ENCODE peak calls at places on chromosomes 16 and 17, in eight cellular contexts. U is ovary, H is colonic mucosa, R is transverse colon, L is foreskin fibroblast, Z is AG04450, Q is neuronal stem cell, X is psoas muscle. C is an unnamed sample.

GRCh38 chr17:9298776-9299295 is 276.8 kb downstream of the STX8 start:
- DNase-seq in R (no peak), Q (no peak), Z (no peak), X (no peak), U (no peak), H (no peak), L (no peak), C (no peak)

GRCh38 chr16:50856991-50857390 is 115.1 kb downstream of the CYLD start:
- DNase-seq in Q (no peak), Z (no peak), R (no peak), L (no peak), U (no peak), H (no peak), X (no peak), C (no peak)

GRCh38 chr16:56683424-56684162 is 1.3 kb downstream of the MT1X start:
- DNase-seq in U (no peak), H (no peak), R (no peak), Z (no peak), X (no peak), Q (no peak), L (no peak), C (no peak)

GRCh38 chr17:78416791-78417530 is 38.5 kb downstream of the PGS1 start:
- DNase-seq in H (peak; percentile 65), Z (no peak), L (no peak), X (no peak), U (no peak), R (peak; percentile 42), Q (no peak), C (no peak)

GRCh38 chr17:74780443-74781238 is 4.5 kb upstream of the NAT9 start:
- DNase-seq in L (peak; percentile 42), Z (no peak), H (no peak), R (no peak), U (no peak), X (no peak), Q (no peak), C (no peak)

GRCh38 chr16:28985611-28986041 is 774 bp downstream of the LAT start:
- DNase-seq in Z (no peak), H (no peak), L (no peak), U (no peak), X (no peak), Q (no peak), R (no peak), C (no peak)

GRCh38 chr16:85649411-85649977 is 36.4 kb downstream of the GSE1 start:
- DNase-seq in Q (no peak), R (no peak), H (no peak), L (no peak), U (no peak), Z (no peak), X (no peak), C (no peak)

GRCh38 chr17:8965394-8966168 is at the start of gene PIK3R5:
- DNase-seq in R (peak; percentile 75), Z (no peak), U (no peak), L (no peak), H (peak; percentile 78), X (peak; percentile 48), Q (peak; percentile 40), C (no peak)

GRCh38 chr17:41404024-41404651 is 6.7 kb upstream of the KRT31 start:
- DNase-seq in L (peak; percentile 97), Q (no peak), Z (peak; percentile 69), U (no peak), R (no peak), X (no peak), H (no peak), C (peak; percentile 94)

GRCh38 chr17:81948635-81949378 is 1.8 kb upstream of the MYADML2 start:
- DNase-seq in Q (no peak), U (no peak), H (no peak), Z (no peak), X (no peak), R (no peak), L (no peak), C (no peak)

GRCh38 chr17:28577466-28577824 is 750 bp upstream of the ALDOC start:
- DNase-seq in R (no peak), L (no peak), H (no peak), Q (no peak), Z (no peak), X (no peak), U (no peak), C (no peak)

GRCh38 chr16:3256876-3257465 is 538 bp upstream of the MEFV start:
- DNase-seq in R (no peak), H (no peak), Z (no peak), L (peak; percentile 47), U (no peak), X (no peak), Q (no peak), C (no peak)

GRCh38 chr17:17553217-17554195 is 38.0 kb downstream of the PEMT start:
- DNase-seq in L (no peak), R (no peak), X (no peak), H (no peak), Z (no peak), Q (no peak), U (no peak), C (no peak)

GRCh38 chr17:17554266-17554665 is 37.2 kb downstream of the PEMT start:
- DNase-seq in L (no peak), R (no peak), H (no peak), U (no peak), Q (no peak), Z (no peak), X (no peak), C (no peak)

GRCh38 chr17:17557796-17558195 is 33.7 kb downstream of the PEMT start:
- DNase-seq in U (no peak), X (no peak), H (no peak), Z (no peak), R (no peak), L (no peak), Q (no peak), C (no peak)

GRCh38 chr17:17555151-17555550 is 36.4 kb downstream of the PEMT start:
- DNase-seq in U (no peak), L (no peak), H (no peak), X (no peak), Q (no peak), R (no peak), Z (no peak), C (no peak)

GRCh38 chr17:17555906-17556305 is 35.6 kb downstream of the PEMT start:
- DNase-seq in X (no peak), L (no peak), Q (no peak), U (no peak), Z (no peak), R (no peak), H (no peak), C (no peak)
- H3K4me3 ChIP-seq in X (no peak overlapping the region), L (no peak overlapping the region), Q (no peak overlapping the region), U (no peak overlapping the region), Z (no peak overlapping the region), R (no peak overlapping the region), H (no peak overlapping the region), C (no peak overlapping the region)

GRCh38 chr16:58345574-58346354 is 46.5 kb upstream of the GINS3 start:
- DNase-seq in R (no peak), U (no peak), L (no peak), Z (no peak), Q (no peak), H (no peak), X (no peak), C (no peak)
- H3K4me3 ChIP-seq in R (no peak overlapping the region), U (no peak overlapping the region), L (no peak overlapping the region), Z (no peak overlapping the region), Q (no peak overlapping the region), H (no peak overlapping the region), X (no peak overlapping the region), C (no peak overlapping the region)

DNA sequence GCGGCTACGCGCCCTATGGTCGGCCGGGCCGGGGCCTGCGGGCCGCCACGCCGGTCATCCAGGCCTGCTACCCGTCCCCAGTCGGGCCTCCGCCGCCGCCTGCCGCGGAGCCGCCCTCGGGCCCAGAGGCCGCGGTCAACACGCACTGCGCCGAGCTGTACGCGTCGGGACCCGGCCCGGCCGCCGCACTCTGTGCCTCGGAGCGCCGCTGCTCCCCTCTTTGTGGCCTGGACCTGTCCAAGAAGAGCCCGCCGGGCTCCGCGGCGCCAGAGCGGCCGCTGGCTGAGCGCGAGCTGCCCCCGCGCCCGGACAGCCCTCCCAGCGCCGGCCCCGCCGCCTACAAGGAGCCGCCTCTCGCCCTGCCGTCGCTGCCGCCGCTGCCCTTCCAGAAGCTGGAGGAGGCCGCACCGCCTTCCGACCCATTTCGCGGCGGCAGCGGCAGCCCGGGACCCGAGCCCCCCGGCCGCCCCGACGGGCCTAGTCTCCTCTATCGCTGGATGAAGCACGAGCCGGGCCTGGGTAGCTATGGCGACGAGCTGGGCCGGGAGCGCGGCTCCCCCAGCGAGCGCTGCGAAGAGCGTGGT is 2.3 kb downstream of the HIC1 start:
- DNase-seq in Q (no peak), H (no peak), Z (no peak), X (peak; percentile 27), R (no peak), L (no peak), U (no peak), C (no peak)
- H3K4me3 ChIP-seq in Q (no peak overlapping the region), H (peak overlapping the region; percentile 59), Z (peak overlapping the region; percentile 72), X (peak overlapping the region; percentile 74), R (no peak overlapping the region), L (peak overlapping the region; percentile 33), U (peak overlapping the region; percentile 41), C (peak overlapping the region; percentile 79)

DNA sequence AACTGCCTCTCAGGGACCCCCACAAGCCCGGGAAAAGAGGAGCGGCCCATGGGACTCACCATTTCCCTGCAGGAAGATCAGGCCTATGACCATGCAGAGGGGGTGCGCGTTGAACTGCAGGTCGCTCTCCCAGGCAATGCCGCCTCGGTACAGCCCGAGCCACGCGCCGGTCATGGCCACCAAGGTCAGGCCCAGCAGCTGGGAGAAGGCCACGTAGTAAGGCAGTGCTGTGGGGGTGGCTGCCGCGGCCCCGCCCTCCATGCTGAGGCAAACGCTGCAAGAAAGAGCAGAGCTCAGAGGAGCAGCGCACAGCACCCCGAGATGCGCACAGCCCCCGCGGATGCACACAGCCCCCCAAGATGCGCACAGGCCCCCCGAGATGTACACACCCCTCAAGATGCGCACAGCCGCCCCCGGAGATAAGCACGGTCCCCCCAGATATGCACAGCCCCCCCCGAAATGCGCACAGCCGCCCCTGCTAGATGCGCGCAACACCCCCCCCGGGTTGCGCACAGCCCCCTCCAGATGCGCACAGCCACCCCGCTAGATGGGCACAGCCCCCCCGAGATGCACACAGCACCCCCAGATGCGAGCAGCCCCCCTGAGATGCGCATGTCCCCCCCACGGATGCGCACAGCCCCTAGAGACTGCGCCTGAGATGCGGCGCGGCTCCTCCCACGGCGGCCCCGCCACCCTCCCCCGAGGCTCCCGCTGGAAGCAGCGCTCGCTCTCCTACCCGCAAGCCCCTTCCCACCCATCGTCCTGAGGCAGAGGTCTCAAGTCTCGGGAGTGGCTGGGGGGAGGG is 8.6 kb downstream of the CYB561 start:
- DNase-seq in H (no peak), U (no peak), R (no peak), Z (no peak), L (peak; percentile 52), Q (no peak), X (no peak), C (no peak)
- H3K4me3 ChIP-seq in H (no peak overlapping the region), U (no peak overlapping the region), R (no peak overlapping the region), Z (no peak overlapping the region), L (no peak overlapping the region), Q (no peak overlapping the region), X (no peak overlapping the region), C (no peak overlapping the region)